ENCODE peak calls at places on chromosomes 5 and 9, in four cellular contexts. J is GM12878, O is HepG2, N is K562. D is an unnamed sample.

GRCh38 chr9:80507611-80508010 is 935.8 kb downstream of the TLE4 start:
- DNase-seq in J (no peak), O (no peak), N (no peak), D (no peak)

GRCh38 chr9:108259917-108260675 is 595.7 kb downstream of the ACTL7B start:
- DNase-seq in J (no peak), O (no peak), N (no peak), D (no peak)

GRCh38 chr9:125600194-125600593 is 106.8 kb downstream of the MAPKAP1 start:
- DNase-seq in J (no peak), O (peak), N (no peak), D (no peak)

GRCh38 chr5:37064442-37064841 is 184.7 kb downstream of the CPLANE1 start:
- DNase-seq in J (no peak), O (peak), N (no peak), D (no peak)

GRCh38 chr5:766666-767431 is 17.7 kb downstream of the ZDHHC11B start:
- DNase-seq in J (no peak), O (no peak), N (no peak), D (no peak)

GRCh38 chr5:181173027-181173419 is 25.6 kb downstream of the OR2V2 start:
- DNase-seq in J (no peak), O (no peak), N (no peak), D (no peak)

GRCh38 chr5:5326126-5326758 is 96.2 kb upstream of the ICE1 start:
- DNase-seq in J (no peak), O (no peak), N (no peak), D (peak)

GRCh38 chr5:64637837-64638443 is 52.4 kb upstream of the SHISAL2B start:
- DNase-seq in J (no peak), O (no peak), N (no peak), D (no peak)

GRCh38 chr9:133609311-133610098 is at the start of gene FAM163B:
- DNase-seq in J (no peak), O (no peak), N (peak), D (peak)

GRCh38 chr5:178328826-178329225 is 96.2 kb upstream of the PHYKPL start:
- DNase-seq in J (no peak), O (no peak), N (no peak), D (no peak)

GRCh38 chr5:78903936-78904335 is 81.2 kb downstream of the ARSB start:
- DNase-seq in J (no peak), O (no peak), N (no peak), D (no peak)

GRCh38 chr5:128257096-128257495 is 173.5 kb downstream of the SLC12A2 start:
- DNase-seq in J (no peak), O (no peak), N (no peak), D (no peak)

GRCh38 chr9:98989036-98990000 is 45.6 kb downstream of the COL15A1 start:
- DNase-seq in J (peak), O (peak), N (no peak), D (no peak)

GRCh38 chr5:172835246-172836030 is 1.4 kb downstream of the ERGIC1 start:
- DNase-seq in J (no peak), O (no peak), N (no peak), D (no peak)

GRCh38 chr9:108434036-108434435 is 421.8 kb downstream of the ACTL7B start:
- DNase-seq in J (no peak), O (no peak), N (no peak), D (no peak)

DNA sequence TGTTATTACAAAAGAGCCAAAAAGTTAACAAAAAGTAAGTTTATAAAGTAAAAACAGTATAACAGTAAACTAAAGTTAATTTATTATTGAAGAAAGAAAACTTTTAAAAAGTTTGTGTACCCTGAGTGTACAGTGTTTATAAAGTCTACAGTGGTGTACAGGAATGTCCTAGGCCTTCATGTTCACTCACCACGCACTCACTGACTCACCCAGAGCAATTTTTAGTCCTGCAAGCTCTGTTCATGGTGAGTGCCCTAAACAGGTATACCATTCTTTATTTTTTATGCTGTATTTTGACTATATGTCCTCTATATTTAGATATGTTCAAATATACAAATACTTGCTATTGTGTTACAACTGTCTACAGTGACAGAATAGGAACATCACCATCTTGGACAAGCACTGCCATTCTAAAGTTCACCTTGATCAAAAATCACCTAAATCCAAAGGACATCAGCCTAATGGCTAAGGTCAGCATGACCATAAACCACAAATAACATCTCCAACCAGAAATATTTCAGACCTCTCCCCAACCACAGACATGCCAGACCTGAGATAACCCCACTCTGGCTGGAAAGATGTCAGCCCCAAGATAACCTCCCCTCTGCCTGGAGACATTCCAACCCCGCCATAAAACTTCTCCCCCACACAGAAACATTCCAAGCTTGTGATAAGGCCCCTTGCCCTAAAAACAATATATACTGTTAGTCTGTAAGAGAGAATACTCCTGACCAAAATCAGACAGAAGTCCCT is 56.1 kb downstream of the AGXT2 start:
- DNase-seq in J (no peak), O (no peak), N (no peak), D (no peak)
- TF ChIP-seq ATF2 in J (no peak), O (no peak), N (no peak), D (no peak)

GRCh38 chr5:76660360-76660759 is 37.2 kb upstream of the F2RL2 start:
- DNase-seq in J (no peak), O (no peak), N (no peak), D (no peak)
- TF ChIP-seq NR2C2 in J (no peak), O (no peak), N (no peak), D (no peak)

GRCh38 chr5:18281947-18282557 is 647.8 kb downstream of the TAF11L14 start:
- DNase-seq in J (no peak), O (peak), N (peak), D (no peak)

GRCh38 chr5:18276939-18277338 is 642.7 kb downstream of the TAF11L14 start:
- DNase-seq in J (no peak), O (no peak), N (no peak), D (no peak)
- TF ChIP-seq ATF2 in J (no peak), O (no peak), N (no peak), D (no peak)

GRCh38 chr5:179907570-179908324 is at the start of gene TBC1D9B:
- DNase-seq in J (no peak), O (peak), N (peak), D (peak)

GRCh38 chr5:179906294-179906794 is 1.4 kb downstream of the TBC1D9B start:
- DNase-seq in J (no peak), O (no peak), N (no peak), D (peak)

GRCh38 chr5:179908528-179908927 is 831 bp upstream of the TBC1D9B start:
- DNase-seq in J (no peak), O (peak), N (no peak), D (peak)

GRCh38 chr5:179905144-179905526 is 2.6 kb downstream of the TBC1D9B start:
- DNase-seq in J (no peak), O (no peak), N (no peak), D (no peak)

GRCh38 chr5:179906795-179907569 is 715 bp downstream of the TBC1D9B start:
- DNase-seq in J (no peak), O (no peak), N (peak), D (peak)
- TF ChIP-seq NR2C2 in J (no peak), O (no peak), N (no peak), D (no peak)

GRCh38 chr5:111337688-111338087 is 113.5 kb downstream of the CAMK4 start:
- DNase-seq in J (peak), O (no peak), N (no peak), D (no peak)

GRCh38 chr5:111337133-111337532 is 112.9 kb downstream of the CAMK4 start:
- DNase-seq in J (peak), O (no peak), N (no peak), D (no peak)
- TF ChIP-seq ATF2 in J (no peak), O (no peak), N (no peak), D (no peak)

GRCh38 chr9:95776131-95776530 is 99.4 kb upstream of the ERCC6L2 start:
- DNase-seq in J (no peak), O (no peak), N (no peak), D (no peak)
- TF ChIP-seq NR2C2 in J (no peak), O (no peak), N (no peak), D (no peak)

GRCh38 chr5:138331449-138332368 is at the start of gene CDC25C:
- DNase-seq in J (peak), O (peak), N (peak), D (peak)

GRCh38 chr5:138334867-138335447 is 3.1 kb upstream of the FAM53C start:
- DNase-seq in J (no peak), O (no peak), N (no peak), D (no peak)

DNA sequence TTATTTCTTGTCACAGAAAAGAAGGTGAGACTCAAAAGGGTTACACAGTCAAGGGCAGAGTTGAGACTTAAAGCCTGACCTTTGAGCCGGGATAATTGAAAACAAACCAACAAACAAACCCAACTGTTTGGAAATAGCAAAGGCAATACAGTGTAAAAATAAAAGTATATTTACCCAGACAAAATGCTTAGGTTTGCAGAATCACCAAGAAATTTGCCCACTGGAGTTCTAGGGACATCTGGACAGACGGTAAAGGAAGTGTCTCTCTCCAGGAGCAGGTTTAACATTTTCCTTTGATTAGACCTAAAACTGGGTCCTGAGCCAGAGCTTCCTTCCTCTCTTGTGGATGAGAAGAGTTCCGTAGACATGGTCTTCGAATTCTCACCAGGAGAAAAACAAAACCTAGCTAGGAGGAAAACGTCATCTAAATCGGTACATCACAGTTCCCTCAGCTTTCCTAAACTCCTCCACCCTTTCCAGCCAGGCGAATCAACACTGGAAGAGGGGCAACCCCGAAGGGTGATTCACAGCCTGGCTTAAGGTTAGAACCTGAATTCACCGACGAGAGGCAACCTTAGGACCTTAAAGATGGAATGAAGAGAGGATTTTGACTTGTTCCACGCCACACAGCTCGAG is 673 bp downstream of the CDC25C start:
- DNase-seq in J (no peak), O (no peak), N (no peak), D (no peak)
- TF ChIP-seq ATF2 in J (no peak), O (no peak), N (no peak), D (no peak)

DNA sequence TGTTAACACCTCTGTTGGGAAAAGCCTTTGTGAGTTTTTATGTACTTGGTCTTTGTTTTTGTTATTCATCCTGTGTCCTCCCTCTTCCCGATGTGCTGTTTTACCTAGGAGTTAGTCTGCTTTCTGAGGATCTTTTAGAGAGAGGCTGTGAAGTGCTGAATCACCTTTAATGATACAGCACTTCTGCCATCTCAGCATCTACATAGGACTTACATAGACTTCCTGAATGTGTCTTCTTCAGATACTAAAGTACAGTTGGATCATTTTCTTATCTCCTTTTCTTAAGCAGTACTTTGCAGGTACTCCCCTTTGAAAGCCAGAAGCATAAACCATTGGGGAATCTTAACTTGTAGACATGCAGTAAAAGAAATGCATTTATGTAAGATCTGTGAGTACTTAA is 31.5 kb downstream of the OTULIN start:
- DNase-seq in J (no peak), O (no peak), N (peak), D (no peak)
- TF ChIP-seq NR2C2 in J (no peak), O (no peak), N (no peak), D (no peak)

DNA sequence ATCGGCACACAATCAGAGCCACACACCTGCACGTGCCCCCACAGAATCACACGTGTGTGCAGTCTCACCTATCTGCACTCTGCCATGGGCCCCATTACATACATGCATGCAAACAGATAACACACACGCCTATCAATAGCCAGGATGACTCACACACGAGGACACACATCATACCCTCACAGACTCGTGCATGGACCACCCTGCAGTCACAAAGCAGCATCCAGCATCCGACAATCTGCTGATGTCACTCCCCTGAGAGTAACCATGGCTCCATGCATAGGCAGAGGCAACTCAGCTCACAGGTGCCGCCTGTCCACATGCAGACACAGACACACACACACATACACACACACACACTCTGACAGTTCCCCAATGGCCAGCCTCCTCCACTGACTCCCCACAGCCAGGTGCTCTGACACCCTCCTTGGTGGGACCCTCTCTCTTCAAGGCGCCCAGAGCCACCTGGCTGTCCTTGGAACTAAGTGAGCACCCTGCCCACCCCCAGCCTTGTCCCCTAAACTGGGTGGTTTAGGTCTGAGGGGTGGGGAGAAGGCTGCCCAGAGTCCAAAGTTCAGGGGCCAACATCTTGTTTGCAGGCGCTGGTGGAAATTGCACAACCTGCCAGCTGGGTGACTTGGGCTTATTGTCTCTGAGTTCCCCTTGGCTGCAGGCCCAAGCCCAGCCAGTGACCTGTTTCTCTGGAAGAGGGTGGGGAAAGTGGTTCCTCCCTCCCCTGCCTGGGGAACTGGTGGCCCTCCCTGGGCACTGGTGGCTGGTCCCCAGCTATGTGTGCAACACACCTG is 34.6 kb upstream of the NEK6 start:
- DNase-seq in J (no peak), O (peak), N (no peak), D (no peak)
- TF ChIP-seq ATF2 in J (no peak), O (peak), N (no peak), D (no peak)

GRCh38 chr9:19460258-19460657 is 51.4 kb downstream of the ACER2 start:
- DNase-seq in J (no peak), O (no peak), N (no peak), D (no peak)

GRCh38 chr9:19451240-19452087 is 42.7 kb downstream of the ACER2 start:
- DNase-seq in J (peak), O (no peak), N (no peak), D (no peak)

GRCh38 chr9:19461135-19461534 is 52.3 kb downstream of the ACER2 start:
- DNase-seq in J (no peak), O (no peak), N (no peak), D (no peak)

GRCh38 chr9:19457694-19458009 is 48.8 kb downstream of the ACER2 start:
- DNase-seq in J (no peak), O (no peak), N (no peak), D (no peak)

DNA sequence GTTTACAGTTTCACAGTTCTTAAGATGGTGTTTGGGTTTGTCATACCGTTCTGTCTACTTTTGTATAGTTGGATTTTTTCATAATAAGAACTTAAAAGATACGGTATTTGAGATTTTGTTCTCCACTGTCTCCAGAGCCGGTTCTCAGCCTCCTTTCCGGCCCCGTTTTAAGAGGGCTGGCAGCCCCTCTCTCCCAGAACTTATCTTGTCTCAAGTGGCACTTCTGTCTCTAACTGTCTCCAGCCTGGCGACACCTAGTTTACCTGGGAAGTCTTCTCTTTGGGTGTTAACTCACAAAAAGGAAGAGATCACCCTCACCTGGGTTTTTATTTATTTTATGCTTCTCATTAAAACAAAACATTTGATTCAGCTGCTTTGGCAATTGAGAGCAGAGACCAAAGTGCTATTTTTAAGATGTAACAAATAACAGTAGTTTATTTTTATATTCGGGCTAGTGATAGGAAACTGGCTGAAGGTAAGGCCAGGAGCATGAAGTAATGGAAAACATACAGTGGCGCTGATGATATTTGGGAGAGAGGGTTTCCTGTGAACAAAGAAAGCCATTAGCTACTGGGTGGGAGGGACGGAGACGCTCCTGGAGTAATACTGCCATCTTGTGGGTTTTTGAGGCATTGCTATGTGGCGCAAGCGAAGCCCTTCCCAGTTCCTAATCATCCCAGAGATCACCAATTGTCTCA is 48.3 kb downstream of the ACER2 start:
- DNase-seq in J (peak), O (peak), N (peak), D (peak)
- TF ChIP-seq NR2C2 in J (no peak), O (no peak), N (no peak), D (no peak)